ENCODE peak calls at places on chromosome 20, in four cellular contexts. Y, G, X and B are unnamed samples.

GRCh38 chr20:50373674-50374286 is 136.4 kb upstream of the PTPN1 start:
- DNase-seq in Y (peak), G (peak), X (no peak), B (no peak)

GRCh38 chr20:24914388-24915241 is 34.5 kb upstream of the CST7 start:
- DNase-seq in Y (no peak), G (no peak), X (peak), B (no peak)

GRCh38 chr20:11204926-11205768 is 531.3 kb upstream of the JAG1 start:
- DNase-seq in Y (peak), G (peak), X (peak), B (no peak)

GRCh38 chr20:9025643-9026042 is 43.2 kb upstream of the PLCB4 start:
- DNase-seq in Y (peak), G (no peak), X (no peak), B (no peak)

GRCh38 chr20:37897008-37897548 is 5.8 kb upstream of the VSTM2L start:
- DNase-seq in Y (no peak), G (no peak), X (no peak), B (no peak)

GRCh38 chr20:53654932-53655674 is 61.5 kb upstream of the ZNF217 start:
- DNase-seq in Y (no peak), G (no peak), X (peak), B (no peak)

GRCh38 chr20:51955756-51956155 is 153.4 kb upstream of the SALL4 start:
- DNase-seq in Y (peak), G (no peak), X (no peak), B (no peak)

GRCh38 chr20:38601216-38602184 is at the start of gene ARHGAP40:
- DNase-seq in Y (peak), G (peak), X (no peak), B (no peak)

GRCh38 chr20:42610070-42610469 is 579.6 kb downstream of the PTPRT start:
- DNase-seq in Y (no peak), G (no peak), X (no peak), B (no peak)

GRCh38 chr20:15654208-15654649 is 919.0 kb downstream of the KIF16B start:
- DNase-seq in Y (peak), G (peak), X (no peak), B (no peak)

GRCh38 chr20:35796556-35796955 is 24.7 kb downstream of the PHF20 start:
- DNase-seq in Y (no peak), G (no peak), X (no peak), B (no peak)

GRCh38 chr20:3777726-3778629 is 3.3 kb downstream of the SPEF1 start:
- DNase-seq in Y (peak), G (peak), X (no peak), B (no peak)

GRCh38 chr20:37980383-37980782 is 52.9 kb downstream of the TTI1 start:
- DNase-seq in Y (no peak), G (no peak), X (no peak), B (no peak)

GRCh38 chr20:36349384-36350170 is 43.4 kb downstream of the DLGAP4 start:
- DNase-seq in Y (peak), G (no peak), X (no peak), B (no peak)

GRCh38 chr20:517221-517620 is 26.4 kb downstream of the CSNK2A1 start:
- DNase-seq in Y (no peak), G (no peak), X (no peak), B (no peak)

GRCh38 chr20:24045621-24046020 is 57.0 kb upstream of the GGTLC1 start:
- DNase-seq in Y (no peak), G (no peak), X (no peak), B (no peak)

GRCh38 chr20:4153251-4153650 is 137.9 kb upstream of the RNF24 start:
- DNase-seq in Y (peak), G (no peak), X (no peak), B (no peak)

GRCh38 chr20:41619360-41620115 is 1.4 kb upstream of the CHD6 start:
- DNase-seq in Y (no peak), G (no peak), X (no peak), B (no peak)

GRCh38 chr20:48686238-48687096 is 141.3 kb downstream of the PREX1 start:
- DNase-seq in Y (peak), G (no peak), X (no peak), B (no peak)

GRCh38 chr20:38714308-38714707 is 10.0 kb upstream of the SLC32A1 start:
- DNase-seq in Y (no peak), G (no peak), X (no peak), B (no peak)

GRCh38 chr20:41853803-41854202 is 235.6 kb upstream of the CHD6 start:
- DNase-seq in Y (no peak), G (no peak), X (no peak), B (no peak)

GRCh38 chr20:17661121-17661744 is 20.8 kb downstream of the RRBP1 start:
- DNase-seq in Y (no peak), G (no peak), X (no peak), B (peak)

GRCh38 chr20:9228774-9229450 is 160.0 kb downstream of the PLCB4 start:
- DNase-seq in Y (peak), G (no peak), X (no peak), B (no peak)

GRCh38 chr20:36833275-36834020 is 42.5 kb upstream of the TLDC2 start:
- DNase-seq in Y (peak), G (no peak), X (no peak), B (no peak)

GRCh38 chr20:16245879-16246278 is 327.4 kb downstream of the KIF16B start:
- DNase-seq in Y (no peak), G (no peak), X (no peak), B (no peak)

GRCh38 chr20:1185781-1186334 is 1.1 kb upstream of the TMEM74B start:
- DNase-seq in Y (peak), G (peak), X (no peak), B (no peak)

GRCh38 chr20:13687827-13688226 is 49.1 kb upstream of the TASP1 start:
- DNase-seq in Y (no peak), G (no peak), X (no peak), B (no peak)

GRCh38 chr20:43837856-43838702 is 76.6 kb upstream of the TOX2 start:
- DNase-seq in Y (no peak), G (no peak), X (no peak), B (no peak)